ENCODE peak calls at places on chromosomes 11 and 22, in eight cellular contexts. L is SHP77; V is stromal cell of bone marrow; H is ureter; P is NAMALWA; G is stimulated activated CD4-positive, alpha-beta T cell treated with anti-CD3 and anti-CD28 coated beads, Interleukin-12 subunit alpha, Interleukin-12 subunit beta, amount 100 ng/mL, for 24 hours; N is germinal center; U is fibroblast of the aortic adventitia. S is an unnamed sample.

GRCh38 chr22:21032037-21032842 is at the start of gene SLC7A4:
- DNase-seq in L (no peak), V (no peak), H (no peak), P (no peak), G (no peak), N (no peak), U (no peak), S (no peak)

GRCh38 chr22:25485626-25486545 is 78.6 kb upstream of the GRK3 start:
- DNase-seq in L (no peak), V (no peak), H (no peak), P (no peak), G (no peak), N (no peak), U (no peak), S (peak; percentile 9)

GRCh38 chr11:58575377-58576020 is at the start of gene LPXN:
- DNase-seq in L (no peak), V (no peak), H (no peak), P (peak; percentile 86), G (no peak), N (peak; percentile 51), U (peak; percentile 53), S (peak; percentile 84)

GRCh38 chr22:19634206-19634536 is 80.1 kb upstream of the SEPTIN5 start:
- DNase-seq in L (no peak), V (no peak), H (no peak), P (no peak), G (no peak), N (no peak), U (no peak), S (no peak)

GRCh38 chr22:49018601-49019000 is 809.1 kb downstream of the BRD1 start:
- DNase-seq in L (no peak), V (no peak), H (peak; percentile 36), P (no peak), G (no peak), N (no peak), U (no peak), S (no peak)

GRCh38 chr11:2974272-2974671 is 17.9 kb downstream of the NAP1L4 start:
- DNase-seq in L (no peak), V (no peak), H (no peak), P (no peak), G (no peak), N (no peak), U (no peak), S (no peak)

GRCh38 chr11:13837286-13837685 is 125.2 kb upstream of the SPON1 start:
- DNase-seq in L (no peak), V (no peak), H (no peak), P (no peak), G (no peak), N (no peak), U (peak; percentile 26), S (no peak)

GRCh38 chr11:65043881-65044501 is 3.0 kb downstream of the SAC3D1 start:
- DNase-seq in L (no peak), V (peak; percentile 67), H (no peak), P (no peak), G (no peak), N (no peak), U (peak; percentile 66), S (no peak)

GRCh38 chr11:35214792-35215193 is 75.8 kb downstream of the CD44 start:
- DNase-seq in L (no peak), V (peak; percentile 98), H (no peak), P (no peak), G (no peak), N (no peak), U (peak; percentile 95), S (no peak)

GRCh38 chr22:24977370-24978230 is 25.1 kb downstream of the KIAA1671 start:
- DNase-seq in L (no peak), V (no peak), H (peak; percentile 71), P (no peak), G (no peak), N (no peak), U (peak; percentile 38), S (no peak)

GRCh38 chr22:19184276-19184997 is 5.9 kb upstream of the SLC25A1 start:
- DNase-seq in L (no peak), V (no peak), H (no peak), P (no peak), G (no peak), N (no peak), U (no peak), S (no peak)

GRCh38 chr11:80719292-80719646 is 1278.4 kb upstream of the TENM4 start:
- DNase-seq in L (no peak), V (no peak), H (no peak), P (no peak), G (no peak), N (no peak), U (no peak), S (no peak)

GRCh38 chr11:97361812-97362378 is 972.1 kb downstream of the JRKL start:
- DNase-seq in L (no peak), V (peak; percentile 14), H (no peak), P (no peak), G (no peak), N (no peak), U (peak; percentile 1), S (no peak)

GRCh38 chr11:128415539-128415938 is 171.8 kb downstream of the ETS1 start:
- DNase-seq in L (no peak), V (no peak), H (no peak), P (no peak), G (no peak), N (no peak), U (no peak), S (no peak)

GRCh38 chr11:59207988-59208432 is 4.7 kb downstream of the MPEG1 start:
- DNase-seq in L (no peak), V (no peak), H (no peak), P (peak; percentile 74), G (no peak), N (peak; percentile 61), U (peak; percentile 69), S (peak; percentile 58)

GRCh38 chr11:118691926-118692830 is 12.7 kb upstream of the TREH start:
- DNase-seq in L (no peak), V (no peak), H (no peak), P (no peak), G (peak; percentile 26), N (no peak), U (peak; percentile 30), S (peak; percentile 99)

GRCh38 chr11:123584737-123585136 is 69.7 kb downstream of the SCN3B start:
- DNase-seq in L (no peak), V (no peak), H (no peak), P (no peak), G (no peak), N (no peak), U (no peak), S (no peak)

GRCh38 chr22:35480143-35480542 is 60.5 kb upstream of the RASD2 start:
- DNase-seq in L (no peak), V (no peak), H (peak; percentile 82), P (no peak), G (no peak), N (no peak), U (no peak), S (no peak)

GRCh38 chr11:2899080-2899783 is 13.7 kb upstream of the CDKN1C start:
- DNase-seq in L (no peak), V (no peak), H (peak; percentile 68), P (no peak), G (no peak), N (no peak), U (no peak), S (no peak)

GRCh38 chr22:37091986-37092385 is 17.5 kb downstream of the TMPRSS6 start:
- DNase-seq in L (no peak), V (no peak), H (no peak), P (no peak), G (no peak), N (no peak), U (no peak), S (no peak)

S was measured in RPMI8226.